ENCODE peak calls at places on chromosome 2, in five cellular contexts. One of them, this sample, is unnamed.
A peak's percentile ranks its signal among the peaks of the same experiment; 100 is the strongest.

GRCh38 chr2:14297340-14297739 is 335.2 kb upstream of the LRATD1 start:
- DNase-seq in RWPE1: peak; percentile 81
- DNase-seq in iris pigment epithelial cell: peak; percentile 12
- DNase-seq in HFF-Myc: no peak
- DNase-seq in neural progenitor cell: no peak
- DNase-seq in this sample: peak; percentile 20

GRCh38 chr2:41764919-41765318 is 282.9 kb upstream of the PKDCC start:
- DNase-seq in RWPE1: peak; percentile 13
- DNase-seq in iris pigment epithelial cell: no peak
- DNase-seq in HFF-Myc: no peak
- DNase-seq in neural progenitor cell: no peak
- DNase-seq in this sample: no peak

GRCh38 chr2:126909781-126910180 is 11.1 kb downstream of the TEX51 start:
- DNase-seq in RWPE1: no peak
- DNase-seq in iris pigment epithelial cell: no peak
- DNase-seq in HFF-Myc: no peak
- DNase-seq in neural progenitor cell: no peak
- DNase-seq in this sample: no peak

GRCh38 chr2:149860276-149860921 is 272.8 kb upstream of the MMADHC start:
- DNase-seq in RWPE1: no peak
- DNase-seq in iris pigment epithelial cell: peak; percentile 94
- DNase-seq in HFF-Myc: peak; percentile 72
- DNase-seq in neural progenitor cell: no peak
- DNase-seq in this sample: no peak

GRCh38 chr2:219630770-219631405 is 3.5 kb downstream of the SLC4A3 start:
- DNase-seq in RWPE1: no peak
- DNase-seq in iris pigment epithelial cell: no peak
- DNase-seq in HFF-Myc: no peak
- DNase-seq in neural progenitor cell: no peak
- DNase-seq in this sample: no peak

GRCh38 chr2:209368924-209369323 is 54.9 kb upstream of the MAP2 start:
- DNase-seq in RWPE1: peak; percentile 87
- DNase-seq in iris pigment epithelial cell: peak; percentile 87
- DNase-seq in HFF-Myc: peak; percentile 48
- DNase-seq in neural progenitor cell: no peak
- DNase-seq in this sample: peak; percentile 92

GRCh38 chr2:11998218-11998617 is 251.8 kb downstream of the LPIN1 start:
- DNase-seq in RWPE1: no peak
- DNase-seq in iris pigment epithelial cell: peak; percentile 75
- DNase-seq in HFF-Myc: no peak
- DNase-seq in neural progenitor cell: no peak
- DNase-seq in this sample: no peak

GRCh38 chr2:158773121-158773520 is 22.0 kb upstream of the DAPL1 start:
- DNase-seq in RWPE1: no peak
- DNase-seq in iris pigment epithelial cell: peak; percentile 33
- DNase-seq in HFF-Myc: no peak
- DNase-seq in neural progenitor cell: no peak
- DNase-seq in this sample: no peak

GRCh38 chr2:235001237-235002133 is 49.7 kb downstream of the SH3BP4 start:
- DNase-seq in RWPE1: no peak
- DNase-seq in iris pigment epithelial cell: no peak
- DNase-seq in HFF-Myc: no peak
- DNase-seq in neural progenitor cell: no peak
- DNase-seq in this sample: no peak

This sample was measured in LoVo.